ENCODE peak calls at places on chromosomes 3 and 15, in ten cellular contexts. F, E, I, P, K, B, O, W, A and S are unnamed samples.

GRCh38 chr15:64653757-64654156 is 121.6 kb downstream of the RBPMS2 start:
- DNase-seq in K (no peak), B (no peak), F (no peak), I (no peak), E (no peak), W (peak; percentile 65), O (no peak), A (no peak), P (no peak), S (no peak)

GRCh38 chr15:90871716-90872480 is 3.5 kb downstream of the FURIN start:
- DNase-seq in B (peak; percentile 78), W (peak; percentile 56), O (no peak), E (no peak), A (peak; percentile 48), I (no peak), P (no peak), K (no peak), F (no peak), S (peak; percentile 30)

GRCh38 chr15:48604567-48604966 is 40.9 kb downstream of the FBN1 start:
- DNase-seq in W (no peak), P (no peak), F (no peak), K (no peak), I (no peak), E (no peak), A (no peak), O (no peak), B (no peak), S (no peak)

GRCh38 chr15:39202641-39203040 is 378.2 kb upstream of the THBS1 start:
- DNase-seq in W (no peak), B (no peak), I (peak; percentile 49), P (no peak), O (no peak), A (no peak), K (peak; percentile 21), E (no peak), F (no peak), S (no peak)

GRCh38 chr3:85567074-85567676 is 608.4 kb downstream of the CADM2 start:
- DNase-seq in B (no peak), A (peak; percentile 64), E (peak; percentile 74), K (peak; percentile 38), I (peak; percentile 22), O (peak; percentile 12), W (peak; percentile 76), F (no peak), P (peak; percentile 47), S (peak; percentile 86)

GRCh38 chr3:50612973-50613851 is 1.6 kb upstream of the CISH start:
- DNase-seq in I (no peak), E (no peak), F (no peak), A (no peak), P (no peak), K (no peak), O (no peak), B (peak; percentile 81), W (no peak), S (no peak)

GRCh38 chr3:129984124-129984523 is 9.6 kb downstream of the TRH start:
- DNase-seq in F (no peak), O (no peak), P (no peak), W (no peak), K (no peak), I (no peak), E (no peak), B (no peak), A (no peak), S (no peak)

GRCh38 chr15:63050737-63051700 is 8.5 kb downstream of the TPM1 start:
- DNase-seq in B (no peak), W (no peak), E (no peak), A (no peak), O (no peak), I (peak; percentile 93), F (no peak), K (peak; percentile 78), P (no peak), S (no peak)

GRCh38 chr15:58203537-58203936 is 65.4 kb downstream of the AQP9 start:
- DNase-seq in A (no peak), O (peak; percentile 73), P (no peak), W (no peak), I (no peak), B (no peak), K (no peak), F (no peak), E (no peak), S (no peak)

GRCh38 chr3:945738-946137 is 147.1 kb upstream of the CNTN6 start:
- DNase-seq in B (no peak), P (no peak), O (no peak), A (no peak), W (no peak), K (no peak), F (no peak), E (no peak), I (no peak), S (no peak)

GRCh38 chr3:52872245-52872644 is 25.1 kb downstream of the STIMATE start:
- DNase-seq in E (no peak), O (no peak), K (no peak), P (no peak), F (no peak), W (no peak), B (no peak), I (peak; percentile 25), A (no peak), S (no peak)

GRCh38 chr3:84066920-84067319 is 891.9 kb upstream of the CADM2 start:
- DNase-seq in P (no peak), O (no peak), E (no peak), B (no peak), F (no peak), K (no peak), W (no peak), A (no peak), I (no peak), S (no peak)

GRCh38 chr15:60389261-60390077 is 8.3 kb downstream of the ANXA2 start:
- DNase-seq in K (no peak), O (no peak), P (no peak), W (no peak), I (no peak), E (no peak), A (no peak), B (no peak), F (no peak), S (no peak)